ENCODE peak calls at places on chromosomes 4 and X, in eight cellular contexts. G is left kidney, S is kidney, Q is ELR, Z is fibroblast of pulmonary artery, P is smooth muscle cell of the brain vasculature, M is HT-29, C is nucleus accumbens. F is an unnamed sample.
A peak's percentile ranks its signal among the peaks of the same experiment; 100 is the strongest.

GRCh38 chrX:133849676-133850075 is 135.7 kb downstream of the GPC3 start:
- DNase-seq in G (no peak), S (no peak), Q (no peak), Z (no peak), P (no peak), M (peak; percentile 10), C (no peak), F (peak; percentile 22)

GRCh38 chrX:55326985-55327384 is 62.3 kb upstream of the PAGE3 start:
- DNase-seq in G (no peak), S (no peak), Q (no peak), Z (no peak), P (no peak), M (no peak), C (no peak), F (no peak)

GRCh38 chr4:44256414-44256813 is 192.2 kb downstream of the KCTD8 start:
- DNase-seq in G (no peak), S (no peak), Q (no peak), Z (peak; percentile 7), P (no peak), M (peak; percentile 7), C (no peak), F (no peak)

GRCh38 chr4:183118141-183118540 is 19.1 kb downstream of the WWC2 start:
- DNase-seq in G (no peak), S (no peak), Q (peak; percentile 18), Z (no peak), P (no peak), M (no peak), C (no peak), F (no peak)

GRCh38 chr4:21469438-21470032 is 479.0 kb downstream of the KCNIP4 start:
- DNase-seq in G (peak; percentile 55), S (no peak), Q (peak; percentile 34), Z (peak; percentile 37), P (no peak), M (peak; percentile 29), C (no peak), F (peak; percentile 30)

GRCh38 chrX:24169211-24169610 is 19.7 kb downstream of the ZFX start:
- DNase-seq in G (no peak), S (no peak), Q (no peak), Z (no peak), P (no peak), M (no peak), C (no peak), F (peak; percentile 44)

GRCh38 chr4:41400296-41400695 is 137.7 kb upstream of the LIMCH1 start:
- DNase-seq in G (no peak), S (no peak), Q (peak; percentile 5), Z (peak; percentile 4), P (no peak), M (no peak), C (no peak), F (no peak)

GRCh38 chrX:67732864-67733263 is 189.0 kb downstream of the AR start:
- DNase-seq in G (no peak), S (no peak), Q (no peak), Z (no peak), P (no peak), M (no peak), C (no peak), F (no peak)

GRCh38 chr4:186013404-186014186 is 55.4 kb upstream of the TLR3 start:
- DNase-seq in G (peak; percentile 17), S (no peak), Q (no peak), Z (no peak), P (no peak), M (no peak), C (no peak), F (no peak)

GRCh38 chr4:8419222-8420041 is 21.1 kb downstream of the ACOX3 start:
- DNase-seq in G (no peak), S (no peak), Q (peak; percentile 29), Z (peak; percentile 25), P (no peak), M (no peak), C (no peak), F (peak; percentile 52)

GRCh38 chrX:112839856-112840255 is 775 bp downstream of the AMOT start:
- DNase-seq in G (no peak), S (no peak), Q (no peak), Z (no peak), P (no peak), M (no peak), C (no peak), F (no peak)

GRCh38 chr4:84887824-84888223 is 78.7 kb downstream of the WDFY3 start:
- DNase-seq in G (no peak), S (no peak), Q (peak; percentile 76), Z (peak; percentile 65), P (no peak), M (no peak), C (no peak), F (peak; percentile 86)

GRCh38 chrX:130055899-130056298 is 54.4 kb downstream of the ELF4 start:
- DNase-seq in G (peak; percentile 9), S (no peak), Q (no peak), Z (no peak), P (no peak), M (no peak), C (no peak), F (no peak)

GRCh38 chrX:17689971-17690409 is 47.3 kb upstream of the SCML1 start:
- DNase-seq in G (peak; percentile 88), S (no peak), Q (peak; percentile 57), Z (peak; percentile 72), P (peak; percentile 49), M (peak; percentile 95), C (peak; percentile 25), F (peak; percentile 73)

GRCh38 chr4:15920723-15921591 is 17.6 kb downstream of the FGFBP1 start:
- DNase-seq in G (no peak), S (peak; percentile 90), Q (peak; percentile 94), Z (peak; percentile 97), P (peak; percentile 91), M (peak; percentile 71), C (no peak), F (peak; percentile 99)

GRCh38 chr4:157204634-157205244 is 15.8 kb upstream of the GRIA2 start:
- DNase-seq in G (no peak), S (peak; percentile 65), Q (no peak), Z (peak; percentile 21), P (no peak), M (no peak), C (no peak), F (peak; percentile 19)

GRCh38 chr4:7806080-7806630 is 133.5 kb downstream of the AFAP1 start:
- DNase-seq in G (peak; percentile 94), S (peak; percentile 96), Q (no peak), Z (peak; percentile 90), P (no peak), M (no peak), C (peak; percentile 49), F (peak; percentile 63)

F was measured in fibroblast of mammary gland.